ENCODE peak calls at places on chromosome 16, in five cellular contexts. K, B, L, G and T are unnamed samples.
A peak's percentile ranks its signal among the peaks of the same experiment; 100 is the strongest.

GRCh38 chr16:56914896-56915295 is 17.0 kb upstream of the HERPUD1 start:
- DNase-seq in L (no peak), K (no peak), B (no peak), G (no peak), T (no peak)

GRCh38 chr16:56332464-56333079 is 92.8 kb downstream of the AMFR start:
- DNase-seq in L (peak; percentile 68), K (peak; percentile 18), B (peak; percentile 36), G (no peak), T (no peak)

GRCh38 chr16:79429276-79430128 is 171.0 kb downstream of the MAF start:
- DNase-seq in G (no peak), L (no peak), K (no peak), B (no peak), T (no peak)

GRCh38 chr16:20923876-20924275 is 23.3 kb downstream of the LYRM1 start:
- DNase-seq in K (no peak), L (no peak), B (no peak), G (no peak), T (no peak)

GRCh38 chr16:61858996-61859395 is 177.2 kb downstream of the CDH8 start:
- DNase-seq in K (peak; percentile 36), L (no peak), B (no peak), G (no peak), T (no peak)

GRCh38 chr16:19644877-19645276 is 73.2 kb downstream of the KNOP1 start:
- DNase-seq in L (no peak), G (no peak), B (no peak), K (no peak), T (no peak)

GRCh38 chr16:48617711-48618148 is 7.8 kb upstream of the N4BP1 start:
- DNase-seq in L (peak; percentile 36), B (peak; percentile 34), K (peak; percentile 74), G (no peak), T (no peak)

GRCh38 chr16:16143038-16143763 is 80.1 kb downstream of the ABCC6 start:
- DNase-seq in G (no peak), K (no peak), L (no peak), B (no peak), T (no peak)

GRCh38 chr16:47777191-47777590 is 316.1 kb downstream of the PHKB start:
- DNase-seq in L (no peak), K (peak; percentile 57), B (no peak), G (no peak), T (no peak)

GRCh38 chr16:25012525-25012991 is 2.6 kb downstream of the ARHGAP17 start:
- DNase-seq in K (peak; percentile 78), B (no peak), G (no peak), L (no peak), T (no peak)

GRCh38 chr16:57862698-57863433 is 60.6 kb upstream of the KIFC3 start:
- DNase-seq in G (no peak), K (no peak), L (no peak), B (no peak), T (no peak)

GRCh38 chr16:19578378-19578851 is 22.9 kb downstream of the VPS35L start:
- DNase-seq in G (no peak), B (no peak), L (no peak), K (peak; percentile 78), T (no peak)

GRCh38 chr16:4212934-4213296 is 29.0 kb downstream of the SRL start:
- DNase-seq in K (peak; percentile 54), L (no peak), G (no peak), B (no peak), T (no peak)

GRCh38 chr16:3861808-3862451 is 18.6 kb downstream of the CREBBP start:
- DNase-seq in B (no peak), L (no peak), K (no peak), G (no peak), T (no peak)

GRCh38 chr16:49491736-49492089 is 118.1 kb downstream of the C16orf78 start:
- DNase-seq in K (no peak), B (peak; percentile 21), L (no peak), G (no peak), T (no peak)

GRCh38 chr16:67277294-67277998 is 1.9 kb upstream of the PLEKHG4 start:
- DNase-seq in B (no peak), K (peak; percentile 99), L (no peak), G (no peak), T (no peak)

GRCh38 chr16:14566599-14566998 is 63.5 kb downstream of the PARN start:
- DNase-seq in K (no peak), B (no peak), L (no peak), G (no peak), T (no peak)

GRCh38 chr16:85528528-85529387 is 84.4 kb upstream of the GSE1 start:
- DNase-seq in G (no peak), L (no peak), B (no peak), K (no peak), T (no peak)

DNA sequence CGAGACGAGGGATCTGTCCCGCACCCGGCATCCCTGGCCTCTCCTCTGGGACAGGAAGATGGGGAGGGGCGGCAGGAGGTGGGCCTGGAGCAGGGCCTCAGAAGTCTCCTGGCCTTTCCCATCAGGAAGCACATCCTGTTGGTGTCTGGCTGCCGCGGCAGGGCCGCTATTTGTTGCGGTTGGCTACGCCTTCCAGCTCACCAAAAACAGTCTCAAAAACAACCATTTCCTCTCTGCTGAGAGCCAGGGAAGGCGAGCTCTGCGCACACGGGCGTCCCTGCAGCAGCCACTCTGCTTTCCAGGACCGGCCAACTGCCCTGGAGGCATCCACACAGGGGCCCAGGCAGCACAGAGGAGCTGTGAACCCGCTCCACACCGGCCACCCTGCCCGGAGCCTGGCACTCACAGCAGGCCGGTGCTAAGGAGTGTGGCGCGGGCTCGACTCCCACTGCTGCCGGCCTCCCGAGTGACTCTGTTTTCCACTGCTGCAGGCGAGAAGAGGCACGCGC is at the start of gene TMEM204:
- DNase-seq in B (peak; percentile 34), L (peak; percentile 38), K (no peak), G (peak; percentile 48), T (no peak)
- H3K4me3 ChIP-seq in B (no peak within 1 kb of the TSS), L (peak within 1 kb of the TSS; percentile 55), K (peak within 1 kb of the TSS; percentile 39), G (peak within 1 kb of the TSS; percentile 96), T (peak within 1 kb of the TSS; percentile 78)

GRCh38 chr16:9123401-9123800 is 32.0 kb downstream of the HAPSTR1 start:
- DNase-seq in G (no peak), B (peak; percentile 10), K (no peak), L (no peak), T (no peak)

GRCh38 chr16:9124908-9125584 is 33.6 kb downstream of the HAPSTR1 start:
- DNase-seq in K (no peak), G (no peak), L (no peak), B (no peak), T (no peak)

GRCh38 chr16:9125658-9126492 is 34.4 kb downstream of the HAPSTR1 start:
- DNase-seq in L (no peak), K (no peak), G (no peak), B (no peak), T (no peak)

GRCh38 chr16:9123871-9124270 is 32.4 kb downstream of the HAPSTR1 start:
- DNase-seq in K (no peak), G (no peak), B (peak; percentile 63), L (peak; percentile 85), T (no peak)

DNA sequence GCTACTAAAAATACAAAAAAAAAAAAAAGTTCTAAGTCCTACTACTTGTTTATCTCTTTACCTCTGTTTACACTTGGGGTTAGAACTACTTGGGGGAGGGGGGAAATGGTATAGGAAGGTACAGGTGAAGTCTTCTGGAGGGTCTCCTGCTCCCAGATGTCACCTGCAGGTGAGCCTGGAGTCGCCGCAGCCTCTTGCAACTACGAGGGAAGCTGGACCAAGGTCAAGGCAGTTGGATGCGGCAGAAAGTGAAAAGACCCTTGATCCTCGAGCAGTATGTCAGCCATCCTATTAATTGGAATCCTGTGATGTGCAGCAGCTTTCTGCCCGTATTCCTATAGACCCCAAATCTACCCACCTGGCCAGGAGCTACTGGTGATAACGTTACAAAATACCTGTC is 33.0 kb downstream of the HAPSTR1 start:
- DNase-seq in K (no peak), G (no peak), L (no peak), B (no peak), T (no peak)
- H3K4me3 ChIP-seq in K (no peak overlapping the region), G (no peak overlapping the region), L (no peak overlapping the region), B (no peak overlapping the region), T (no peak overlapping the region)

DNA sequence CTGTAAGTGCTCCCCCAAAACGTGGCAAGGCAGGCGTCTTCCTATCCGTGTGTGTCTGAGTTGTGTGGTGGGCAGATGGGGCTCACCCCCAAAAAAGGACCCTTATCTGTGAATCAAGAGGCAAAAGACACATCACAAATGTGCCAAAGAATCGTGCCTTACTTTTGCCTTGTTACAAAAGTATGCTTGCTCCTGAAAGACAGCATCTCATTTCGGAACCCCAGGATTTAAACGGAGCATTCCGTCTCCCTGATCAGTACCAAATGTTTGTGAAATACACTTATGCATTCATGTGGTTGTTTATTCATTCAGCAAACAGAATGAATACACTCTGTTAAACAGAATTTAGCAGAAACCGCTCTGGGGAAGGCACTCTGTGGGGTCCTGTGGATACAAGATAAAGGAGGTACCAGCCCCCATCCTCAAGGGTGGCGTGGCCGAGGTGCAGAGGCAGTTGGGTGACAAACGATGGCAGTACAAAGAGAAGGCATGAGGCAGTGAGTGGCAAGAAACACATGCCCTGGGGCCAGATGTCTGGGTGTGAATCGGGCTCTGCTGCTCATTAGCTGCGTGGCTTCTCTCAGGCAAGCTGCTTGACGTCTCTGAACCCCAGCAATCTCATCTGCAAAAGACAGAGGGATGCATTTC is 649 bp downstream of the WFDC1 start:
- DNase-seq in K (no peak), B (no peak), G (no peak), L (no peak), T (no peak)
- H3K4me3 ChIP-seq in K (no peak overlapping the region), B (no peak overlapping the region), G (no peak overlapping the region), L (peak overlapping the region; percentile 31), T (no peak overlapping the region)

GRCh38 chr16:86568677-86569623 is 2.3 kb downstream of the FOXC2 start:
- DNase-seq in B (no peak), K (no peak), G (no peak), L (no peak), T (no peak)
- H3K4me3 ChIP-seq in B (no peak overlapping the region), K (peak overlapping the region; percentile 97), G (no peak overlapping the region), L (no peak overlapping the region), T (no peak overlapping the region)

GRCh38 chr16:1312459-1312801 is 3.0 kb downstream of the UBE2I start:
- DNase-seq in K (no peak), L (no peak), B (no peak), G (no peak), T (no peak)
- H3K4me3 ChIP-seq in K (no peak overlapping the region), L (peak overlapping the region; percentile 84), B (no peak overlapping the region), G (no peak overlapping the region), T (peak overlapping the region; percentile 86)

GRCh38 chr16:23061669-23062068 is 87.6 kb downstream of the USP31 start:
- DNase-seq in B (no peak), G (no peak), K (peak; percentile 39), L (no peak), T (no peak)

GRCh38 chr16:23068337-23068736 is 80.9 kb downstream of the USP31 start:
- DNase-seq in G (no peak), K (no peak), L (no peak), B (no peak), T (no peak)

GRCh38 chr16:23060458-23061320 is 88.6 kb downstream of the USP31 start:
- DNase-seq in L (peak; percentile 79), G (peak; percentile 38), K (peak; percentile 40), B (peak; percentile 74), T (peak; percentile 29)

GRCh38 chr16:23062524-23062923 is 86.7 kb downstream of the USP31 start:
- DNase-seq in G (no peak), B (no peak), K (no peak), L (no peak), T (no peak)

GRCh38 chr16:23064642-23065041 is 84.6 kb downstream of the USP31 start:
- DNase-seq in K (no peak), L (no peak), B (no peak), G (no peak), T (no peak)
- H3K4me3 ChIP-seq in K (no peak overlapping the region), L (no peak overlapping the region), B (no peak overlapping the region), G (no peak overlapping the region), T (no peak overlapping the region)